ENCODE peak calls at places on chromosomes 6 and 20, in eight cellular contexts. S is hepatocyte, C is upper lobe of left lung, Z is lung, U is IMR-90, J is testis, E is kidney epithelial cell, K is GM23248. P is an unnamed sample.

GRCh38 chr6:67633058-67633457 is 1002.0 kb upstream of the ADGRB3 start:
- DNase-seq in J (no peak), S (no peak), U (no peak), E (no peak), K (no peak), Z (no peak), C (no peak), P (no peak)

GRCh38 chr6:88004707-88005106 is 42.9 kb upstream of the SPACA1 start:
- DNase-seq in K (no peak), J (no peak), S (no peak), U (no peak), E (no peak), Z (peak; percentile 39), C (peak; percentile 61), P (no peak)

GRCh38 chr6:2858678-2859324 is 17.1 kb upstream of the SERPINB1 start:
- DNase-seq in K (no peak), U (no peak), S (no peak), C (no peak), J (no peak), Z (no peak), E (no peak), P (peak; percentile 20)

GRCh38 chr6:105152865-105153264 is 26.9 kb downstream of the POPDC3 start:
- DNase-seq in K (peak; percentile 4), J (no peak), S (no peak), E (no peak), C (no peak), U (no peak), Z (no peak), P (no peak)

GRCh38 chr6:46584586-46584985 is 68.0 kb downstream of the CYP39A1 start:
- DNase-seq in Z (no peak), S (no peak), U (no peak), C (no peak), K (peak; percentile 36), E (no peak), J (no peak), P (no peak)

GRCh38 chr20:38965264-38965663 is 3.1 kb downstream of the DHX35 start:
- DNase-seq in E (no peak), U (no peak), C (no peak), K (no peak), Z (no peak), S (no peak), J (no peak), P (no peak)

GRCh38 chr6:138404666-138405337 is 779 bp downstream of the HEBP2 start:
- DNase-seq in Z (no peak), S (peak; percentile 39), K (peak; percentile 51), U (no peak), C (peak; percentile 28), E (no peak), J (peak; percentile 33), P (peak; percentile 19)

GRCh38 chr6:34178361-34179105 is 32.6 kb upstream of the GRM4 start:
- DNase-seq in S (no peak), J (no peak), U (no peak), K (no peak), E (no peak), Z (no peak), C (no peak), P (no peak)

GRCh38 chr6:73704260-73704659 is 8.3 kb downstream of the CD109 start:
- DNase-seq in S (peak; percentile 76), E (peak; percentile 86), J (no peak), Z (no peak), C (no peak), U (peak; percentile 99), K (peak; percentile 96), P (no peak)

GRCh38 chr6:161168281-161168891 is 105.5 kb downstream of the AGPAT4 start:
- DNase-seq in S (peak; percentile 61), E (peak; percentile 91), C (no peak), U (peak; percentile 99), Z (no peak), K (peak; percentile 99), J (no peak), P (peak; percentile 83)

GRCh38 chr6:42813074-42813645 is 31.3 kb downstream of the BICRAL start:
- DNase-seq in E (no peak), J (no peak), K (no peak), C (no peak), U (no peak), Z (no peak), S (no peak), P (no peak)

GRCh38 chr20:36463212-36464061 is 77.9 kb upstream of the MYL9 start:
- DNase-seq in Z (no peak), E (no peak), U (no peak), C (no peak), J (no peak), K (peak; percentile 40), S (no peak), P (no peak)

GRCh38 chr20:21548390-21549035 is 34.6 kb upstream of the NKX2-2 start:
- DNase-seq in E (no peak), J (no peak), C (no peak), S (no peak), Z (no peak), K (no peak), U (no peak), P (no peak)

GRCh38 chr6:2843138-2843740 is 1.6 kb upstream of the SERPINB1 start:
- DNase-seq in K (no peak), Z (peak; percentile 26), U (no peak), C (no peak), E (no peak), S (no peak), J (no peak), P (peak; percentile 46)

GRCh38 chr20:57440678-57441509 is 49.7 kb downstream of the RBM38 start:
- DNase-seq in E (no peak), Z (peak; percentile 63), K (peak; percentile 71), J (peak; percentile 84), C (peak; percentile 86), S (peak; percentile 54), U (peak; percentile 66), P (peak; percentile 77)

GRCh38 chr20:33299111-33299603 is 16.1 kb downstream of the BPIFB1 start:
- DNase-seq in S (peak; percentile 81), U (peak; percentile 23), K (peak; percentile 63), Z (peak; percentile 77), J (peak; percentile 80), C (peak; percentile 62), E (no peak), P (peak; percentile 65)

GRCh38 chr6:112233864-112234263 is 20.5 kb downstream of the LAMA4 start:
- DNase-seq in U (peak; percentile 92), K (peak; percentile 95), J (no peak), E (no peak), Z (no peak), S (no peak), C (no peak), P (peak; percentile 85)

GRCh38 chr6:135423649-135424128 is 73.9 kb downstream of the AHI1 start:
- DNase-seq in E (peak; percentile 12), U (peak; percentile 59), S (peak; percentile 53), C (no peak), K (peak; percentile 58), Z (no peak), J (no peak), P (peak; percentile 64)

GRCh38 chr6:33761922-33762629 is 15.4 kb upstream of the IP6K3 start:
- DNase-seq in S (peak; percentile 78), C (peak; percentile 51), E (no peak), J (peak; percentile 74), Z (peak; percentile 72), U (peak; percentile 32), K (peak; percentile 56), P (peak; percentile 82)

GRCh38 chr6:133992992-133993682 is 40.1 kb downstream of the TBPL1 start:
- DNase-seq in U (peak; percentile 37), Z (no peak), K (no peak), C (no peak), S (no peak), J (peak; percentile 54), E (no peak), P (peak; percentile 79)

GRCh38 chr6:156781882-156782631 is 4.9 kb downstream of the ARID1B start:
- DNase-seq in K (peak; percentile 50), E (no peak), J (no peak), Z (no peak), U (no peak), S (no peak), C (no peak), P (no peak)

GRCh38 chr6:168223150-168223549 is 96.4 kb downstream of the DACT2 start:
- DNase-seq in C (no peak), Z (no peak), K (no peak), J (no peak), S (no peak), U (no peak), E (no peak), P (no peak)
- H3K36me3 ChIP-seq in C (no peaks in the 10 kb centered on the region), Z (no peaks in the 10 kb centered on the region), K (no peaks in the 10 kb centered on the region), J (no peaks in the 10 kb centered on the region), S (no peaks in the 10 kb centered on the region), U (no peaks in the 10 kb centered on the region), E (no peaks in the 10 kb centered on the region), P (no peaks in the 10 kb centered on the region)

DNA sequence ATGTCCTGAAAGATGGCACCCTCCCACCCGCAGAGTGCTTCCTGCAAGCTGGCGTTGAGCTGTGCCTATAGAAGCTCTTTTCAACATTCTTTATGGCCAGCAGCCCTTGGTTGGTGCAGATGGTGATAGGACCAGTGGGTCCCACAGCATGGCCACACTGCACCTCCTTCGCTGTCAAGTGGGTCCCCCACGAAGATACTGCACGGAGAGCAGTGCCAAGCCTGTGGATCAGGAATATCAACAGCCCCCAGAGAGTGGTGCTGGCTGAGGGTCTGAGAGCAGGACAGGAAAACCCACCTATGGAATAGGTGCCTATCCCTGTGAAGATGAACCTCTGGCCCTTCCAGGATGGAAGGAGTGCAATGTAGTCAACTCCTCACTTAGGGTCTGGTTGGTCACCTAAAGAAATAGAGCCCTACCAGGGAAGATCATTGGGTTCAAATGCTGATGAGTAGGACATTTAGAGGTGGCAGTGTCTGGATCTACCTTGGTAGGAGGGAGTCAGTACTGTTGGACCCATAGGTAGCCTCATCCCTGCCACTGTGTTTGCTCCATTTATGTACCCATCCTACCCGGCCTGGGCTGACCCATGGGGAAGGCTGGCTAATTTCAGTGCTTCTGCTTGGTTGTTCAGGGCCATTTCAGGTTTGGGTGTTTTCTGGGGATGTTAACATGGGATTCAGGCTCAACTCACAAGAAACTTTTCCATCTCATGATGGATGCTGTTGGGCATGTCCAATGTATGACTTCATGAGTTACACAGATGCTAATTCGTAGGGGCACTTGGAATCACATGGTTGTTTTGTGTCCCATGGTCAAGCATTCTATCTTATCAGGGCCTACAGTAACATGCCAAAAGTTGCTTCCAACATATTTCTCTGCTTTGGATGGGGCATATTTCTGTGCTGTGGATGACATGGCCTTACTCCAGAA is 33.4 kb upstream of the MICB start:
- DNase-seq in Z (no peak), S (no peak), J (no peak), C (no peak), U (no peak), K (no peak), E (no peak), P (no peak)
- H3K4me3 ChIP-seq in Z (peak overlapping the region; percentile 68), S (no peak overlapping the region), J (peak overlapping the region; percentile 46), C (peak overlapping the region; percentile 63), U (no peak overlapping the region), K (no peak overlapping the region), E (no peak overlapping the region), P (no peak overlapping the region)

DNA sequence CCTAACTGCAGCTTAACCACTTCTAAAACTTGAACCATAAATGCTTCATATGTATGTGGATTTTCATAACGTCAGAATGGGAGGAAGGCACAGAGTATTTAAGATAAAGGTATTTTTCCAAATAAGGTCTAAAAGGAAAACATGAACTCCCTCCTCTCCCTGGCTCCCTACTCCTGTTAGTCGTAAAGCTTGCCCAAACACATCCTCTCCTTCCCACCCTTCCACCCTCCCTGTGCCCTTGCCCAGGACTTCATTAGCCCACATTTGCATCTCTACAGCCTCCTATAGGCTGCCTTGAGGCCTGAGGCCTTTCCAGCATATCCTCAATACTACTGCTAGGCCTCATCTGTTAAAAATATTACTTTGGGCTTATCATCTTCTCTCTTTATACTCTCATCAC is 17.1 kb upstream of the SMIM13 start:
- DNase-seq in Z (no peak), K (no peak), U (no peak), S (no peak), E (no peak), J (no peak), C (no peak), P (no peak)
- H3K36me3 ChIP-seq in Z (no peaks in the 10 kb centered on the region), K (no peaks in the 10 kb centered on the region), U (no peaks in the 10 kb centered on the region), S (no peaks in the 10 kb centered on the region), E (no peaks in the 10 kb centered on the region), J (no peaks in the 10 kb centered on the region), C (no peaks in the 10 kb centered on the region), P (no peaks in the 10 kb centered on the region)

GRCh38 chr6:26439552-26440125 is 665 bp upstream of the BTN3A3 start:
- DNase-seq in C (no peak), K (peak; percentile 21), E (no peak), Z (no peak), J (no peak), U (no peak), S (no peak), P (no peak)
- H3K4me3 ChIP-seq in C (peak overlapping the region; percentile 61), K (peak overlapping the region; percentile 100), E (no peak overlapping the region), Z (no peak overlapping the region), J (peak overlapping the region; percentile 47), U (peak overlapping the region; percentile 99), S (no peak overlapping the region), P (no peak overlapping the region)